ENCODE peak calls at places on chromosome 3, in five cellular contexts. One of them, this sample, is unnamed.
A peak's percentile ranks its signal among the peaks of the same experiment; 100 is the strongest.

GRCh38 chr3:12870942-12871341 is 29.6 kb upstream of the RPL32 start:
- DNase-seq in stimulated activated CD4-positive, alpha-beta T cell treated with anti-CD3 and anti-CD28 coated beads, Interleukin-15, amount 100 ng/mL, for 24 hours: no peak
- DNase-seq in HEK293T: no peak
- DNase-seq in nucleus accumbens: no peak
- DNase-seq in foreskin keratinocyte: no peak
- DNase-seq in this sample: no peak

GRCh38 chr3:66261318-66261717 is 40.5 kb downstream of the SLC25A26 start:
- DNase-seq in stimulated activated CD4-positive, alpha-beta T cell treated with anti-CD3 and anti-CD28 coated beads, Interleukin-15, amount 100 ng/mL, for 24 hours: no peak
- DNase-seq in HEK293T: no peak
- DNase-seq in nucleus accumbens: no peak
- DNase-seq in foreskin keratinocyte: peak; percentile 17
- DNase-seq in this sample: peak; percentile 34

GRCh38 chr3:97037294-97037943 is 223.0 kb downstream of the EPHA6 start:
- DNase-seq in stimulated activated CD4-positive, alpha-beta T cell treated with anti-CD3 and anti-CD28 coated beads, Interleukin-15, amount 100 ng/mL, for 24 hours: no peak
- DNase-seq in HEK293T: no peak
- DNase-seq in nucleus accumbens: no peak
- DNase-seq in foreskin keratinocyte: no peak
- DNase-seq in this sample: peak; percentile 43

GRCh38 chr3:10344147-10344943 is 23.4 kb upstream of the SEC13 start:
- DNase-seq in stimulated activated CD4-positive, alpha-beta T cell treated with anti-CD3 and anti-CD28 coated beads, Interleukin-15, amount 100 ng/mL, for 24 hours: peak; percentile 68
- DNase-seq in HEK293T: peak; percentile 70
- DNase-seq in nucleus accumbens: peak; percentile 17
- DNase-seq in foreskin keratinocyte: no peak
- DNase-seq in this sample: peak; percentile 37

GRCh38 chr3:113354307-113354706 is 87.0 kb downstream of the CFAP44 start:
- DNase-seq in stimulated activated CD4-positive, alpha-beta T cell treated with anti-CD3 and anti-CD28 coated beads, Interleukin-15, amount 100 ng/mL, for 24 hours: no peak
- DNase-seq in HEK293T: no peak
- DNase-seq in nucleus accumbens: no peak
- DNase-seq in foreskin keratinocyte: peak; percentile 18
- DNase-seq in this sample: peak; percentile 41

GRCh38 chr3:167743799-167744198 is 8.3 kb downstream of the SERPINI1 start:
- DNase-seq in stimulated activated CD4-positive, alpha-beta T cell treated with anti-CD3 and anti-CD28 coated beads, Interleukin-15, amount 100 ng/mL, for 24 hours: no peak
- DNase-seq in HEK293T: no peak
- DNase-seq in nucleus accumbens: no peak
- DNase-seq in foreskin keratinocyte: no peak
- DNase-seq in this sample: no peak

GRCh38 chr3:159854500-159855124 is 134.0 kb upstream of the IL12A start:
- DNase-seq in stimulated activated CD4-positive, alpha-beta T cell treated with anti-CD3 and anti-CD28 coated beads, Interleukin-15, amount 100 ng/mL, for 24 hours: no peak
- DNase-seq in HEK293T: no peak
- DNase-seq in nucleus accumbens: no peak
- DNase-seq in foreskin keratinocyte: peak; percentile 99
- DNase-seq in this sample: peak; percentile 97

GRCh38 chr3:59264366-59264765 is 214.5 kb upstream of the CFAP20DC start:
- DNase-seq in stimulated activated CD4-positive, alpha-beta T cell treated with anti-CD3 and anti-CD28 coated beads, Interleukin-15, amount 100 ng/mL, for 24 hours: no peak
- DNase-seq in HEK293T: no peak
- DNase-seq in nucleus accumbens: no peak
- DNase-seq in foreskin keratinocyte: no peak
- DNase-seq in this sample: no peak

GRCh38 chr3:187773963-187774789 is 28.9 kb upstream of the BCL6 start:
- DNase-seq in stimulated activated CD4-positive, alpha-beta T cell treated with anti-CD3 and anti-CD28 coated beads, Interleukin-15, amount 100 ng/mL, for 24 hours: no peak
- DNase-seq in HEK293T: no peak
- DNase-seq in nucleus accumbens: no peak
- DNase-seq in foreskin keratinocyte: peak; percentile 56
- DNase-seq in this sample: peak; percentile 65

GRCh38 chr3:139718415-139718814 is 40.6 kb upstream of the NMNAT3 start:
- DNase-seq in stimulated activated CD4-positive, alpha-beta T cell treated with anti-CD3 and anti-CD28 coated beads, Interleukin-15, amount 100 ng/mL, for 24 hours: no peak
- DNase-seq in HEK293T: peak; percentile 63
- DNase-seq in nucleus accumbens: no peak
- DNase-seq in foreskin keratinocyte: peak; percentile 23
- DNase-seq in this sample: peak; percentile 39

GRCh38 chr3:170809021-170809974 is 60.7 kb downstream of the RPL22L1 start:
- DNase-seq in stimulated activated CD4-positive, alpha-beta T cell treated with anti-CD3 and anti-CD28 coated beads, Interleukin-15, amount 100 ng/mL, for 24 hours: peak; percentile 18
- DNase-seq in HEK293T: peak; percentile 56
- DNase-seq in nucleus accumbens: peak; percentile 12
- DNase-seq in foreskin keratinocyte: peak; percentile 94
- DNase-seq in this sample: peak; percentile 86

GRCh38 chr3:63051920-63052319 is 176.7 kb upstream of the CADPS start:
- DNase-seq in stimulated activated CD4-positive, alpha-beta T cell treated with anti-CD3 and anti-CD28 coated beads, Interleukin-15, amount 100 ng/mL, for 24 hours: no peak
- DNase-seq in HEK293T: no peak
- DNase-seq in nucleus accumbens: no peak
- DNase-seq in foreskin keratinocyte: no peak
- DNase-seq in this sample: peak; percentile 8

GRCh38 chr3:157263027-157263426 is 103.1 kb upstream of the CCNL1 start:
- DNase-seq in stimulated activated CD4-positive, alpha-beta T cell treated with anti-CD3 and anti-CD28 coated beads, Interleukin-15, amount 100 ng/mL, for 24 hours: no peak
- DNase-seq in HEK293T: no peak
- DNase-seq in nucleus accumbens: no peak
- DNase-seq in foreskin keratinocyte: peak; percentile 22
- DNase-seq in this sample: peak; percentile 29

GRCh38 chr3:50157821-50158556 is 2.9 kb downstream of the SEMA3F start:
- DNase-seq in stimulated activated CD4-positive, alpha-beta T cell treated with anti-CD3 and anti-CD28 coated beads, Interleukin-15, amount 100 ng/mL, for 24 hours: no peak
- DNase-seq in HEK293T: no peak
- DNase-seq in nucleus accumbens: no peak
- DNase-seq in foreskin keratinocyte: peak; percentile 96
- DNase-seq in this sample: peak; percentile 95

GRCh38 chr3:155323063-155323666 is 29.7 kb upstream of the STRIT1 start:
- DNase-seq in stimulated activated CD4-positive, alpha-beta T cell treated with anti-CD3 and anti-CD28 coated beads, Interleukin-15, amount 100 ng/mL, for 24 hours: peak; percentile 5
- DNase-seq in HEK293T: peak; percentile 64
- DNase-seq in nucleus accumbens: no peak
- DNase-seq in foreskin keratinocyte: peak; percentile 49
- DNase-seq in this sample: peak; percentile 76

GRCh38 chr3:24493951-24494615 is 567 bp downstream of the THRB start:
- DNase-seq in stimulated activated CD4-positive, alpha-beta T cell treated with anti-CD3 and anti-CD28 coated beads, Interleukin-15, amount 100 ng/mL, for 24 hours: no peak
- DNase-seq in HEK293T: peak; percentile 43
- DNase-seq in nucleus accumbens: peak; percentile 35
- DNase-seq in foreskin keratinocyte: no peak
- DNase-seq in this sample: no peak

GRCh38 chr3:38582941-38583645 is 66.4 kb downstream of the SCN5A start:
- DNase-seq in stimulated activated CD4-positive, alpha-beta T cell treated with anti-CD3 and anti-CD28 coated beads, Interleukin-15, amount 100 ng/mL, for 24 hours: no peak
- DNase-seq in HEK293T: no peak
- DNase-seq in nucleus accumbens: no peak
- DNase-seq in foreskin keratinocyte: no peak
- DNase-seq in this sample: no peak

GRCh38 chr3:13522236-13522635 is 26.7 kb upstream of the FBLN2 start:
- DNase-seq in stimulated activated CD4-positive, alpha-beta T cell treated with anti-CD3 and anti-CD28 coated beads, Interleukin-15, amount 100 ng/mL, for 24 hours: no peak
- DNase-seq in HEK293T: no peak
- DNase-seq in nucleus accumbens: no peak
- DNase-seq in foreskin keratinocyte: no peak
- DNase-seq in this sample: no peak

GRCh38 chr3:195175076-195175475 is 95.9 kb downstream of the XXYLT1 start:
- DNase-seq in stimulated activated CD4-positive, alpha-beta T cell treated with anti-CD3 and anti-CD28 coated beads, Interleukin-15, amount 100 ng/mL, for 24 hours: no peak
- DNase-seq in HEK293T: no peak
- DNase-seq in nucleus accumbens: no peak
- DNase-seq in foreskin keratinocyte: no peak
- DNase-seq in this sample: no peak

GRCh38 chr3:33299395-33300081 is 22.3 kb downstream of the FBXL2 start:
- DNase-seq in stimulated activated CD4-positive, alpha-beta T cell treated with anti-CD3 and anti-CD28 coated beads, Interleukin-15, amount 100 ng/mL, for 24 hours: no peak
- DNase-seq in HEK293T: no peak
- DNase-seq in nucleus accumbens: no peak
- DNase-seq in foreskin keratinocyte: peak; percentile 86
- DNase-seq in this sample: peak; percentile 95

GRCh38 chr3:142215111-142215510 is 10.3 kb downstream of the GK5 start:
- DNase-seq in stimulated activated CD4-positive, alpha-beta T cell treated with anti-CD3 and anti-CD28 coated beads, Interleukin-15, amount 100 ng/mL, for 24 hours: no peak
- DNase-seq in HEK293T: no peak
- DNase-seq in nucleus accumbens: no peak
- DNase-seq in foreskin keratinocyte: no peak
- DNase-seq in this sample: peak; percentile 28

GRCh38 chr3:125141596-125142417 is 70.7 kb downstream of the SLC12A8 start:
- DNase-seq in stimulated activated CD4-positive, alpha-beta T cell treated with anti-CD3 and anti-CD28 coated beads, Interleukin-15, amount 100 ng/mL, for 24 hours: peak; percentile 83
- DNase-seq in HEK293T: no peak
- DNase-seq in nucleus accumbens: no peak
- DNase-seq in foreskin keratinocyte: no peak
- DNase-seq in this sample: no peak

GRCh38 chr3:50390523-50391177 is 31.3 kb upstream of the TMEM115 start:
- DNase-seq in stimulated activated CD4-positive, alpha-beta T cell treated with anti-CD3 and anti-CD28 coated beads, Interleukin-15, amount 100 ng/mL, for 24 hours: no peak
- DNase-seq in HEK293T: no peak
- DNase-seq in nucleus accumbens: no peak
- DNase-seq in foreskin keratinocyte: peak; percentile 21
- DNase-seq in this sample: peak; percentile 75

GRCh38 chr3:185059766-185060165 is 93.1 kb downstream of the C3orf70 start:
- DNase-seq in stimulated activated CD4-positive, alpha-beta T cell treated with anti-CD3 and anti-CD28 coated beads, Interleukin-15, amount 100 ng/mL, for 24 hours: no peak
- DNase-seq in HEK293T: no peak
- DNase-seq in nucleus accumbens: no peak
- DNase-seq in foreskin keratinocyte: no peak
- DNase-seq in this sample: no peak

GRCh38 chr3:162769559-162769958 is 1273.0 kb downstream of the OTOL1 start:
- DNase-seq in stimulated activated CD4-positive, alpha-beta T cell treated with anti-CD3 and anti-CD28 coated beads, Interleukin-15, amount 100 ng/mL, for 24 hours: no peak
- DNase-seq in HEK293T: no peak
- DNase-seq in nucleus accumbens: no peak
- DNase-seq in foreskin keratinocyte: no peak
- DNase-seq in this sample: peak; percentile 0

GRCh38 chr3:125163739-125164601 is 48.6 kb downstream of the SLC12A8 start:
- DNase-seq in stimulated activated CD4-positive, alpha-beta T cell treated with anti-CD3 and anti-CD28 coated beads, Interleukin-15, amount 100 ng/mL, for 24 hours: no peak
- DNase-seq in HEK293T: no peak
- DNase-seq in nucleus accumbens: no peak
- DNase-seq in foreskin keratinocyte: no peak
- DNase-seq in this sample: peak; percentile 56

GRCh38 chr3:89049119-89049518 is 58.3 kb upstream of the EPHA3 start:
- DNase-seq in stimulated activated CD4-positive, alpha-beta T cell treated with anti-CD3 and anti-CD28 coated beads, Interleukin-15, amount 100 ng/mL, for 24 hours: no peak
- DNase-seq in HEK293T: peak; percentile 25
- DNase-seq in nucleus accumbens: no peak
- DNase-seq in foreskin keratinocyte: peak; percentile 6
- DNase-seq in this sample: peak; percentile 23

GRCh38 chr3:192082733-192083660 is 622.0 kb downstream of the PYDC2 start:
- DNase-seq in stimulated activated CD4-positive, alpha-beta T cell treated with anti-CD3 and anti-CD28 coated beads, Interleukin-15, amount 100 ng/mL, for 24 hours: no peak
- DNase-seq in HEK293T: no peak
- DNase-seq in nucleus accumbens: no peak
- DNase-seq in foreskin keratinocyte: peak; percentile 36
- DNase-seq in this sample: peak; percentile 46

This sample was measured in bronchial epithelial cell.